ENCODE peak calls at places on chromosomes 5 and 9, in nine cellular contexts. X, E, V, D, Y, K, Q, A and Z are unnamed samples.

GRCh38 chr9:77177894-77178794 is 810 bp downstream of the VPS13A start:
- DNase-seq in X (peak), E (peak), V (peak), D (peak), Y (peak), K (peak), Q (peak), A (no peak), Z (no peak)

GRCh38 chr9:14271078-14271673 is 42.8 kb downstream of the NFIB start:
- DNase-seq in X (peak), E (peak), V (no peak), D (peak), Y (no peak), K (peak), Q (no peak), A (no peak), Z (no peak)

GRCh38 chr5:124444147-124444775 is 302.2 kb downstream of the ZNF608 start:
- DNase-seq in X (peak), E (no peak), V (no peak), D (no peak), Y (no peak), K (no peak), Q (peak), A (no peak), Z (no peak)

GRCh38 chr9:546235-546634 is 295.3 kb upstream of the DMRT1 start:
- DNase-seq in X (no peak), E (no peak), V (no peak), D (no peak), Y (no peak), K (no peak), Q (no peak), A (no peak), Z (no peak)

GRCh38 chr9:107227696-107228258 is 55.3 kb upstream of the RAD23B start:
- DNase-seq in X (no peak), E (no peak), V (no peak), D (peak), Y (no peak), K (no peak), Q (no peak), A (no peak), Z (no peak)

GRCh38 chr5:127586371-127586770 is 62.5 kb upstream of the CTXN3 start:
- DNase-seq in X (no peak), E (no peak), V (no peak), D (no peak), Y (no peak), K (peak), Q (peak), A (no peak), Z (no peak)

GRCh38 chr9:129283290-129283691 is 105.2 kb upstream of the IER5L start:
- DNase-seq in X (peak), E (no peak), V (peak), D (no peak), Y (no peak), K (no peak), Q (no peak), A (peak), Z (no peak)

GRCh38 chr9:97307500-97308163 is at the start of gene CCDC180:
- DNase-seq in X (no peak), E (no peak), V (peak), D (peak), Y (no peak), K (peak), Q (no peak), A (peak), Z (peak)

GRCh38 chr5:37834542-37835399 is 5.1 kb downstream of the GDNF start:
- DNase-seq in X (no peak), E (no peak), V (no peak), D (no peak), Y (peak), K (no peak), Q (no peak), A (no peak), Z (no peak)

DNA sequence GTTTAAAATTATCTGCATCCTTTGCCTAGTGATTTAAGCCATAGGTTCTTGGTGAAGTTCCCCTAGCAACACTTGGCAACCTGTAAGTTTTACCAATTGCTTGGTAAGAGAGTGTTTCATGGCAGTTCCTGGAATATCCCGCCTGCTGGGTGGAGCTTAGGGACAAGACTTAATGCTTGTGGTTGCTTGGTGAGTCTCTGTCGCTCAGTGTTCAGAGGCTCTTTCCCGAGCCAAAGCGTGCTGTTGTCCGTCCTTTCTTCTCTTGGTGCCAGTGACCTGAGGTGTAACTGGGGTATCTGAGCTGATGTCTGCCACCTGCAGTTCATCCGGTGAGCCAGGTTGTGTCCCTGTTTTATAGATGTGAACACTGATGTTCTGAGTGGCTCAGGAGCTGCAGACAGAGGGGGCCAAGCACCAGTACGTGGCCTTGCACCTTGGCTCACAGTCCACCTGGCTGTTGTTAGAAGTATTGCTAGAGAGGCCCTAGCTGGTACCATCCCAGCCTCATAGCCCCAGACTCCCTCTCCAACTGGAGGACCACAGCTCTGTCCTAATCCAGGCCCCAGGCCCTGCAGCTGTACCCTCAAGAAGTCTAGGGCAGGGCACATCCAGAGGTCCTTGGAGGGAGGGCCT is 16.1 kb downstream of the PHF2 start:
- DNase-seq in X (no peak), E (no peak), V (no peak), D (peak), Y (peak), K (no peak), Q (no peak), A (no peak), Z (no peak)
- H3K4me3 ChIP-seq in X (no peak), E (no peak), V (no peak), D (no peak), Y (no peak), K (no peak), Q (no peak), A (no peak), Z (no peak)

GRCh38 chr5:136364307-136364706 is 1.0 kb downstream of the TRPC7 start:
- DNase-seq in X (no peak), E (no peak), V (no peak), D (no peak), Y (no peak), K (no peak), Q (peak), A (no peak), Z (no peak)
- TF ChIP-seq CTCF in X (no peak), E (peak), V (no peak), D (peak), Y (peak), K (peak), Q (peak), A (no peak), Z (peak)

DNA sequence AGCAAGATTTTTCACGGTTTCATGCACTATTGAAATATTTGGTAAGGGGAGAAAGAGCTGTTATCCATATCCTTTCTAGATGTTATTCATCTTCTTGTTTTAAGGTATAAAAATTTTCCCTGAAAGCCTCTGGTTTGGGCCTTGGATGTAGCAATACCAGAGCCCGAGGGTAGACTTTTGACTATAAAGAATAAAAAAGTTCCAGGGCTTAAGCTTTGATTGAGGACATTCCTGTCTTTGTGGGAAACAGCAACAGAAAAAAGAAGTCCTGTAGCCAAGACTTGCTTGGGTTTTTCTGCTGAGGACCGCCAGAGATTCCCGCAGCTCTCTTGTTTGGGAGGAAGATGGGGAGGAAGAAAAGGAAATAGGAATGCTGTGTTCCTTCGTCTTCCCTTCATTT is 440.0 kb upstream of the WWC1 start:
- DNase-seq in X (no peak), E (no peak), V (no peak), D (peak), Y (no peak), K (no peak), Q (no peak), A (no peak), Z (no peak)
- H3K4me3 ChIP-seq in X (no peak), E (no peak), V (no peak), D (no peak), Y (peak), K (no peak), Q (no peak), A (no peak), Z (no peak)

GRCh38 chr9:2260401-2261306 is 245.5 kb downstream of the SMARCA2 start:
- DNase-seq in X (no peak), E (peak), V (no peak), D (peak), Y (no peak), K (peak), Q (no peak), A (no peak), Z (no peak)

GRCh38 chr9:2257530-2257929 is 242.4 kb downstream of the SMARCA2 start:
- DNase-seq in X (no peak), E (no peak), V (no peak), D (no peak), Y (no peak), K (no peak), Q (no peak), A (no peak), Z (no peak)

GRCh38 chr9:2253814-2254550 is 238.8 kb downstream of the SMARCA2 start:
- DNase-seq in X (no peak), E (no peak), V (no peak), D (no peak), Y (no peak), K (no peak), Q (no peak), A (no peak), Z (no peak)

GRCh38 chr9:2255128-2255527 is 240.0 kb downstream of the SMARCA2 start:
- DNase-seq in X (no peak), E (no peak), V (no peak), D (no peak), Y (no peak), K (no peak), Q (no peak), A (no peak), Z (no peak)
- TF ChIP-seq CTCF in X (no peak), E (no peak), V (no peak), D (no peak), Y (no peak), K (no peak), Q (no peak), A (no peak), Z (no peak)

DNA sequence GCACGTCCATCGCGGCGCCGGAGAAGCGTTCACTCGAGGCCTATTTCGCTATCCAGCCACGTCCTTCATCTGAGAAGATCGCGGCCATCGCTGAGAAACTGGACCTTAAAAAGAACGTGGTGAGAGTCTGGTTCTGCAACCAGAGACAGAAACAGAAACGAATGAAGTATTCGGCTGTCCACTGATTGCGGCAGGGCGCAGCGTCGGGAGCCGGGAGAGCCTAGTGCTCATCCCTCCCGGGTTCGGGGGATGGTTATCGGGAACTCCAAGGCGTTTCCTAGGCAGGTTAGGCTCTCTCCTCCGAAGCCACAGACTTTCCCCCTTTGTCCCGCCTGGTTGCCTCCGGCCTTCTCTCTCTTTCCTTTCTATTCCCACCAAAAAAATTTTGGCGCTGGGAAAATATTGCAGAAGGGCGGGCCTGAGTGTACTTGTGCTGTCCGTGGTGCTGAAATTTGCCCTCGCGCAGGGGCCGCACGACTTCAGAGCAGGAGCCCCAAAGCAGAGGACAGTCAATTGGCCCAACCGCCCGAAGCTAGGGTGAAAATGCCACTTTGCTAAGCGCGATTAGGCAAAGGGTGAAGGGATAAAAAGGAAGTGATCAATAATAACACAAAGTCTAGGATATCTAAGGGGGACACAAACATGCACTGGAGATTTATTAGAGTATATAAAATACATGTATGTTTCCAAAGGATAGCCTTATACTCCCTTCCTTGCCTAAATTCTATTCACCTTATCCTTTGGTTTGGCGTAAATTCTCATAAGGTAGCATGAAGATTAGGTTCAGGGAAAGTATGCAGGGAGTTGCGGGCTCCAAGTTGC is 1.8 kb downstream of the POU4F3 start:
- DNase-seq in X (peak), E (peak), V (no peak), D (peak), Y (peak), K (peak), Q (peak), A (no peak), Z (peak)
- H3K4me3 ChIP-seq in X (no peak), E (peak), V (no peak), D (peak), Y (no peak), K (no peak), Q (no peak), A (no peak), Z (no peak)

DNA sequence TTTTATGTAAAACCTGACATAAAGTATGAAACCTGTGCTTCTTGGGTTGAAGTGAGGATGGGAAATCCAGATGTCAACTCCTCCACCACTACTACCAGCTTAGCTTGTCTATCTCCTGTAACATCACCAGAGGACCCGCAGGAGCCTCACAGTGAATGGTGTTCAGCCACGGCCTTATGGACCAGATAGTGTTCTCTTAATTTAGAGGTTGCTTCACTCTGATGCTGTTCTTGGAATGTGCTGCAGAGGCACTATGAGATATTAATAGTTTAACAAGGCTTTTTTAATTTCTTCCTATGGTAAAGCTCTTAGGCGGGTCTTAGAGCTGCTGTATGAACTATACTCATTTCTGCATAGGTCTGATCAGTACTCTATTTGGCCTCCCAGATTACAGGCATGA is 27.9 kb downstream of the NFX1 start:
- DNase-seq in X (no peak), E (no peak), V (no peak), D (no peak), Y (no peak), K (no peak), Q (no peak), A (no peak), Z (no peak)
- TF ChIP-seq CTCF in X (no peak), E (no peak), V (no peak), D (no peak), Y (no peak), K (no peak), Q (no peak), A (no peak), Z (no peak)

DNA sequence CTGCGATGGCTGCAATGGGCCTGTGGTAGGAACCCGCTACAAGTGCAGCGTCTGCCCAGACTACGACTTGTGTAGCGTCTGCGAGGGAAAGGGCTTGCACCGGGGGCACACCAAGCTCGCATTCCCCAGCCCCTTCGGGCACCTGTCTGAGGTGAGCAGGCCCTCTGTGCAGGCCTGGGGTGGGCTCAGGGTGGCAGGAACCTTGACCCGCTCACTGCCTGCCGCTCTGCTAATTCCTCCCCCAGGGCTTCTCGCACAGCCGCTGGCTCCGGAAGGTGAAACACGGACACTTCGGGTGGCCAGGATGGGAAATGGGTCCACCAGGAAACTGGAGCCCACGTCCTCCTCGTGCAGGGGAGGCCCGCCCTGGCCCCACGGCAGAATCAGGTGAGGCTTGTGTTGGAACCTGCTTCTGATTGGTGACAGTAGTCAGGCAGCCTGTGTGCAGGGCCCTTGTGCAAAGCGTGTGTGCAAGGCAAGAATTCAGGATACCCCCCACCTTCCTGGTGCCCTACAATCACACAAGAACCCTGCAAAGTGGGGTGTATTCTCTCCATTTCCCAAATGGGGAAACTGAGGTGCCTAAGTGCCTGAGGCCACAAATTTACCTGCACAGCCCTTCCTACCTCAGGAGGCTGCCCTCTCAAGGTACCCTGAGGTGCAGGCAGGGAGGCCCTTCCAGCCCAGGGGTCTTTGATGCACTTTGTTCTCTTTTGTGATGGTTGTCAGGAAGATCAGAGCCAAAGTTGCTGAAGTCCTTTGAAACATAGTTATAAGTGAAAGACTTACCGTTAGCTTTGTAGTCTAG is 3.4 kb downstream of the SQSTM1 start:
- DNase-seq in X (no peak), E (no peak), V (peak), D (peak), Y (no peak), K (no peak), Q (no peak), A (no peak), Z (no peak)
- H3K4me3 ChIP-seq in X (peak), E (peak), V (no peak), D (peak), Y (no peak), K (peak), Q (no peak), A (peak), Z (peak)

GRCh38 chr5:169850407-169850806 is 129.9 kb downstream of the INSYN2B start:
- DNase-seq in X (no peak), E (no peak), V (no peak), D (no peak), Y (no peak), K (no peak), Q (no peak), A (no peak), Z (no peak)
- TF ChIP-seq CTCF in X (no peak), E (no peak), V (no peak), D (no peak), Y (peak), K (peak), Q (peak), A (no peak), Z (peak)